ENCODE peak calls at places on chromosomes 7 and 10, in nine cellular contexts. U is right lobe of liver, H is psoas muscle, M is adrenal gland, X is fibroblast of lung, Z is stomach, E is uterus, I is heart left ventricle, W is transverse colon. L is an unnamed sample. For H3K36me3 and H3K4me1, the result is how much of the 10 kb centered on the place peaks cover.

GRCh38 chr7:105227391-105227790 is 161.3 kb downstream of the SRPK2 start:
- DNase-seq in E (no peak), M (no peak), X (no peak), Z (no peak), H (no peak), U (no peak), W (no peak), I (no peak), L (no peak)

GRCh38 chr10:86900955-86901354 is 56.5 kb downstream of the MMRN2 start:
- DNase-seq in E (peak), W (peak), Z (peak), U (peak), H (peak), M (peak), X (peak), I (peak), L (peak)

GRCh38 chr7:142535123-142535779 is 214.0 kb upstream of the PRSS1 start:
- DNase-seq in H (peak), W (peak), E (no peak), U (no peak), I (no peak), M (peak), Z (peak), X (peak), L (peak)

GRCh38 chr7:155971180-155971770 is 159.0 kb upstream of the SHH start:
- DNase-seq in H (no peak), E (no peak), W (no peak), U (no peak), I (no peak), Z (no peak), M (no peak), X (no peak), L (no peak)

GRCh38 chr10:9786576-9786975 is 1231.1 kb upstream of the CELF2 start:
- DNase-seq in H (no peak), W (no peak), U (no peak), M (no peak), Z (no peak), I (no peak), E (no peak), X (peak), L (no peak)

GRCh38 chr7:158050441-158051371 is 536.9 kb downstream of the PTPRN2 start:
- DNase-seq in M (no peak), U (peak), I (no peak), X (no peak), W (no peak), H (no peak), Z (no peak), E (no peak), L (no peak)

GRCh38 chr7:151705744-151706567 is 171.0 kb downstream of the PRKAG2 start:
- DNase-seq in U (peak), I (no peak), E (no peak), X (peak), Z (no peak), W (peak), H (peak), M (peak), L (peak)

GRCh38 chr7:4613855-4614548 is 68.1 kb upstream of the FOXK1 start:
- DNase-seq in U (no peak), W (no peak), Z (no peak), M (peak), E (peak), H (peak), X (peak), I (no peak), L (no peak)

GRCh38 chr7:64465551-64465950 is 97.3 kb downstream of the ZNF680 start:
- DNase-seq in U (no peak), I (no peak), E (no peak), X (no peak), H (no peak), W (no peak), M (no peak), Z (no peak), L (no peak)

GRCh38 chr7:42233166-42233565 is 3.8 kb downstream of the GLI3 start:
- DNase-seq in W (no peak), I (no peak), U (no peak), H (no peak), E (no peak), Z (no peak), M (no peak), X (peak), L (no peak)

GRCh38 chr7:29379551-29379950 is 184.1 kb upstream of the PRR15 start:
- DNase-seq in M (no peak), H (no peak), I (no peak), X (no peak), E (no peak), W (no peak), U (no peak), Z (no peak), L (no peak)

GRCh38 chr10:88234332-88234731 is 348.8 kb downstream of the RNLS start:
- DNase-seq in X (no peak), W (peak), M (no peak), H (no peak), E (no peak), Z (peak), U (no peak), I (no peak), L (no peak)

GRCh38 chr10:71810048-71810750 is 36.9 kb upstream of the VSIR start:
- DNase-seq in W (no peak), M (no peak), Z (no peak), E (no peak), I (no peak), H (no peak), X (no peak), U (peak), L (no peak)

GRCh38 chr10:7389346-7389745 is 21.5 kb downstream of the SFMBT2 start:
- DNase-seq in W (no peak), U (no peak), Z (no peak), M (no peak), X (no peak), H (no peak), I (no peak), E (no peak), L (no peak)

GRCh38 chr7:130401101-130401500 is 20.8 kb downstream of the CPA1 start:
- DNase-seq in H (no peak), M (no peak), U (no peak), W (no peak), E (no peak), X (no peak), Z (no peak), I (no peak), L (no peak)

GRCh38 chr10:23096814-23097549 is 1.6 kb downstream of the MSRB2 start:
- DNase-seq in U (no peak), I (no peak), H (peak), X (peak), Z (no peak), W (peak), E (peak), M (peak), L (no peak)

GRCh38 chr7:157014635-157015555 is 4.4 kb upstream of the MNX1 start:
- DNase-seq in M (no peak), E (no peak), U (no peak), H (no peak), X (no peak), W (no peak), Z (no peak), I (no peak), L (no peak)

GRCh38 chr7:135901585-135902540 is 75.3 kb downstream of the MTPN start:
- DNase-seq in Z (no peak), U (no peak), E (no peak), M (no peak), I (no peak), H (no peak), W (no peak), X (no peak), L (no peak)

GRCh38 chr7:150988230-150989226 is 2.3 kb upstream of the NOS3 start:
- DNase-seq in U (peak), Z (no peak), X (no peak), E (peak), I (peak), M (peak), W (peak), H (peak), L (peak)

GRCh38 chr10:21944727-21945386 is 58.7 kb downstream of the DNAJC1 start:
- DNase-seq in W (no peak), U (no peak), M (no peak), I (no peak), Z (no peak), E (no peak), X (no peak), H (no peak), L (no peak)

GRCh38 chr7:1531263-1531978 is 919 bp downstream of the MAFK start:
- DNase-seq in I (peak), U (peak), W (peak), E (peak), X (peak), M (peak), H (peak), Z (peak), L (no peak)

GRCh38 chr7:23100697-23101096 is 4.9 kb upstream of the KLHL7 start:
- DNase-seq in X (no peak), I (no peak), M (no peak), W (no peak), U (no peak), E (no peak), Z (no peak), H (no peak), L (no peak)

GRCh38 chr10:129031233-129032150 is 435.5 kb upstream of the MGMT start:
- DNase-seq in Z (peak), E (peak), X (peak), H (peak), M (peak), I (peak), W (peak), U (peak), L (peak)

GRCh38 chr10:6047326-6047611 is 14.9 kb downstream of the IL2RA start:
- DNase-seq in E (no peak), H (no peak), X (no peak), M (no peak), W (no peak), Z (no peak), U (no peak), I (peak), L (no peak)

GRCh38 chr7:72275412-72276070 is 136.6 kb downstream of the CALN1 start:
- DNase-seq in U (no peak), I (no peak), W (no peak), Z (no peak), X (no peak), M (no peak), E (no peak), H (no peak), L (no peak)

GRCh38 chr10:132070724-132071123 is 5.0 kb downstream of the JAKMIP3 start:
- DNase-seq in H (no peak), M (no peak), E (no peak), I (no peak), Z (no peak), U (no peak), X (no peak), W (no peak), L (no peak)

GRCh38 chr7:111029574-111030357 is 61.2 kb upstream of the LRRN3 start:
- DNase-seq in H (no peak), X (peak), W (peak), Z (no peak), I (no peak), M (peak), U (peak), E (no peak), L (no peak)

GRCh38 chr10:99531026-99531695 is 1.6 kb upstream of the NKX2-3 start:
- DNase-seq in E (no peak), I (no peak), W (peak), H (no peak), M (no peak), X (no peak), U (no peak), Z (no peak), L (no peak)

GRCh38 chr7:132377703-132378584 is 198.3 kb downstream of the PLXNA4 start:
- DNase-seq in U (no peak), Z (no peak), H (no peak), W (no peak), E (no peak), M (no peak), X (no peak), I (no peak), L (no peak)

GRCh38 chr10:42952358-42952757 is 124.5 kb upstream of the RET start:
- DNase-seq in U (peak), Z (peak), W (no peak), E (peak), H (peak), M (no peak), I (no peak), X (no peak), L (peak)

GRCh38 chr7:148021507-148022045 is 569.0 kb upstream of the C7orf33 start:
- DNase-seq in I (no peak), W (no peak), U (no peak), H (no peak), Z (no peak), X (no peak), E (no peak), M (no peak), L (no peak)

GRCh38 chr7:2873146-2873545 is 29.0 kb upstream of the GNA12 start:
- DNase-seq in I (peak), M (peak), E (no peak), H (no peak), Z (no peak), U (peak), W (no peak), X (no peak), L (peak)

GRCh38 chr7:143913945-143914615 is 12.1 kb upstream of the TCAF1 start:
- DNase-seq in E (no peak), I (no peak), X (no peak), W (no peak), U (no peak), H (no peak), Z (no peak), M (no peak), L (no peak)

GRCh38 chr7:42932861-42933591 is 850 bp downstream of the MRPL32 start:
- DNase-seq in W (no peak), H (no peak), I (peak), U (no peak), Z (peak), X (peak), M (peak), E (no peak), L (no peak)

DNA sequence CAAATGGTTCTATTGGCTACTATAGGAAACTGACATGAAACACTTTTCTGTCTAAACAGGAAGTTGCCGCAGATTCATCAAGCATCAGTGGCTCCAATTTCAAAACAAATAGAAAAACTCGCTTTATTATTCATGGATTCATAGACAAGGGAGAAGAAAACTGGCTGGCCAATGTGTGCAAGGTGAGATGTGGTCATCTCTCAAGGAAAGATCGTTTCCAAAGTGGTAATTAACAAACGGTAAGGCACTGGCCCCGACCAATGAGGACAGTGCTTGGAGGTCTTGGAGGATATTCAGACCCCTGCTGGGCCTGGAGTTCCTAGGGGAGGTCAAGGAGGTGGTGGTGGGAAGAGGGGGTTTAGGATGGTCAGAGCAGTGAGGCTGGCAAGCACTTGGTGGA is 2.6 kb downstream of the PNLIP start:
- DNase-seq in H (no peak), U (no peak), X (no peak), I (no peak), E (no peak), M (no peak), W (no peak), Z (no peak), L (no peak)
- H3K4me3 ChIP-seq in H (no peak), U (no peak), X (no peak), I (no peak), E (no peak), M (no peak), W (no peak), Z (no peak), L (no peak)

DNA sequence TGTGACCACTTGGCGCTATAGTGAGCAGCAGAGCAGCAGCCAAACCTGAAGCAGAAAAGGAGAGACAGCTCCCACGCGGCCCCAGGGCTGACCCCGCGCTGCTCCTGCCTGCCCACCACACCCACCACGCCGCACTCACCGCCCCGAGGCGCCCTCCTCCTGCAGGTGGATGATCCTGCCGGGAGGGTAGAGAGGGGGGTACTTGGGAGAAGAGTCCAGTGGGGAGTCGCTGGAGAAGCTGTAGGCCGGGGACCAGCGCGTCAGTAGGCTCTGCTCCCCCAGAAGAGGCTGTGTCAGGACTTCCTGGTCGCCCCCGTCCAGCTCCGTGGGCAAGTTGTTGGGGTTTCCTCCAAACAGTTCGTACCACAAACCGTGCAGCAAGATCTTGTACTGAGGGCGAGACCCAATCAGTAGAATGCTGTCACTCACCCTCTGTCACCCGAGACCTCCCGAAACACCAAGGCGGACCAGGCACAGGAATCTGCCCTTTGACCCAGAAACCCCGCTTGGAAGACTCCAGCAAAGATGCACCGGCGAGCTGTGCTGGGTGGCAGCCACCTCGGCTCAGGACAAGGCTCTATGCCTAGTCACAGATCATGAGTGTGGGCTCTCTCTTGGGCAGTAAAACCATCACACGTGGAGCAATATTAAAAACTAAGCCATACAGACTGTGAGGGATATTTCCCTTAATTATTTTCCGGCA is 37.6 kb downstream of the DAGLB start:
- DNase-seq in E (no peak), X (no peak), W (no peak), M (no peak), H (no peak), Z (no peak), U (no peak), I (no peak), L (no peak)
- H3K36me3 ChIP-seq in E (under half), X (under half), W (under half), M (half or more), H (half or more), Z (half or more), U (half or more), I (half or more), L (half or more)

GRCh38 chr7:116872026-116872425 is 9.6 kb downstream of the CAPZA2 start:
- DNase-seq in X (no peak), I (no peak), W (no peak), E (no peak), M (no peak), U (no peak), Z (no peak), H (no peak), L (no peak)
- H3K4me1 ChIP-seq in X (under half), I (half or more), W (half or more), E (under half), M (half or more), U (under half), Z (under half), H (half or more), L (half or more)

GRCh38 chr10:3098689-3099088 is 31.3 kb downstream of the PFKP start:
- DNase-seq in I (no peak), H (no peak), U (no peak), Z (no peak), M (no peak), E (no peak), X (no peak), W (no peak), L (no peak)

GRCh38 chr10:3096149-3096548 is 28.8 kb downstream of the PFKP start:
- DNase-seq in I (no peak), M (no peak), X (peak), E (no peak), U (no peak), W (no peak), Z (no peak), H (no peak), L (no peak)

GRCh38 chr10:3099291-3100092 is 32.1 kb downstream of the PFKP start:
- DNase-seq in U (no peak), X (peak), I (no peak), E (no peak), Z (no peak), W (no peak), M (no peak), H (no peak), L (no peak)

GRCh38 chr10:3095373-3096139 is 28.2 kb downstream of the PFKP start:
- DNase-seq in Z (no peak), X (peak), M (peak), E (peak), H (no peak), U (no peak), W (peak), I (peak), L (no peak)

DNA sequence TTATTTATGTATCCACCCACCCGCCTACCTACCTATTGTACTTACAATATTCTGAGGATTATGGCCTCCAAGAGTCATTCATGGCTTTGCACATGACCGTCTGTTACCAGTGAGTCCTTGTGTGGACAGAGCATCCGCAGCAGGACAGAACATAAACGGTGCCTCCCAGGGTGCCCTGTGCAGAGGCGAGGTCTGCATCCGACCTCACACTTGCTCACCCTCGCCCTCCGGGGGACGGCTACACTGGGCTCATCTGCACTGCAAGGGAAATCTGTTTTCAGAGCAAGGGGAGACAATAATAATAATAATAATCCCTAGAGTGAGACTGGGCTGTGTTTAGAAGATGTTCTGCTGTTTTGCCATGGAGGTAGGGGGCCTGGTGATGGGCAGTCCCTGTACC is 29.8 kb downstream of the PFKP start:
- DNase-seq in E (no peak), M (no peak), W (no peak), U (no peak), X (no peak), Z (no peak), I (no peak), H (no peak), L (no peak)
- H3K4me3 ChIP-seq in E (no peak), M (no peak), W (no peak), U (no peak), X (no peak), Z (no peak), I (no peak), H (no peak), L (no peak)

DNA sequence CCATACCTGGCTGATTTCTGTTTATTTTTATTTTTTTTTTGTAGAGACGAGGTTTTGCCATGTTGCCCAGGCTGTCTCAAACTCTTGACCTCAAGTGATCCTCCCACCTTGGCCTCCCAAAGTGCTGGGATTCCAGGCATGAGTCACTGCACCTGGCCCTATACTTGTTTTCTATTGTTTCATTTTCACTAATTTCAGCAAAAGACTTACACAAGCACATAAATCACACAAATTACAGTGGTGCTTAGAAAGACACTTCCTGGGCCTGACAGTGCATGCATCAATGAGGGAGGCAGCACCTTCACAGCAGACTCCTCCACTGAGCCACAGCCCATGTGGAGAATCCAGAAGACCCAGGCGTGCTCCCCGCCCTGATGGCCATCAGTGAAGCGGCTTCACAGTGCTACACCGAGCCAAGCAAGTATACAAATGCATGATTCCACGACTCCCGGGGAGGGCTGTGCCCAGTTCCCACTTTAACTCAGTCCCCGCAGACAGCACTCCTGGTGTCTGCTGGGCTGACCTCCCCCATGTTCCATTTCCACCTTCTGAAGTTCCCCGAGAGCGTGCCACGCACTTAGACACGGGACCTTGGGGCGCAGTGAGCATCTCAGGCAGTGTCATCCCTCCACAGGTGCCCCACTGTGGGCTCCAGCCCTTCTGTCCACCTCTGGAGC is 20.6 kb downstream of the PITRM1 start:
- DNase-seq in Z (no peak), X (no peak), I (no peak), E (no peak), M (no peak), U (no peak), W (no peak), H (no peak), L (no peak)
- H3K36me3 ChIP-seq in Z (half or more), X (under half), I (under half), E (under half), M (half or more), U (half or more), W (under half), H (half or more), L (half or more)